ENCODE peak calls at places on chromosomes 12 and 14, in ten cellular contexts. G is endothelial cell; M is Caco-2; V is fibroblast of villous mesenchyme; Y is activated CD8-positive, alpha-beta T cell treated with anti-CD3 and anti-CD28 coated beads for 36 hours; N is H9; H is spleen; Z is fibroblast of mammary gland; I is esophagus squamous epithelium; F is left ventricle myocardium inferior. X is an unnamed sample.

GRCh38 chr12:19539836-19540235 is 100.5 kb downstream of the AEBP2 start:
- DNase-seq in G (no peak), M (no peak), V (peak), Y (no peak), N (no peak), H (no peak), Z (no peak), I (no peak), F (no peak), X (no peak)

GRCh38 chr12:2633176-2633824 is 161.5 kb upstream of the FKBP4 start:
- DNase-seq in G (no peak), M (no peak), V (no peak), Y (no peak), N (no peak), H (peak), Z (no peak), I (no peak), F (no peak), X (no peak)

GRCh38 chr14:31124197-31124596 is 83.4 kb downstream of the HECTD1 start:
- DNase-seq in G (no peak), M (no peak), V (no peak), Y (no peak), N (no peak), H (no peak), Z (no peak), I (no peak), F (no peak), X (no peak)

GRCh38 chr14:61860294-61860918 is 98.2 kb downstream of the SNAPC1 start:
- DNase-seq in G (peak), M (no peak), V (peak), Y (peak), N (peak), H (peak), Z (peak), I (no peak), F (peak), X (no peak)

GRCh38 chr12:123475256-123475703 is 17.3 kb downstream of the SNRNP35 start:
- DNase-seq in G (no peak), M (no peak), V (no peak), Y (no peak), N (no peak), H (no peak), Z (no peak), I (no peak), F (no peak), X (no peak)

GRCh38 chr12:113471619-113472171 is at the start of gene LHX5:
- DNase-seq in G (no peak), M (no peak), V (no peak), Y (no peak), N (peak), H (no peak), Z (peak), I (no peak), F (no peak), X (no peak)

GRCh38 chr12:19937161-19937560 is 431.2 kb upstream of the PDE3A start:
- DNase-seq in G (no peak), M (no peak), V (no peak), Y (no peak), N (no peak), H (no peak), Z (no peak), I (no peak), F (no peak), X (no peak)

GRCh38 chr12:16920451-16920850 is 314.5 kb upstream of the LMO3 start:
- DNase-seq in G (no peak), M (no peak), V (no peak), Y (no peak), N (no peak), H (no peak), Z (no peak), I (no peak), F (no peak), X (no peak)

GRCh38 chr12:69851976-69852375 is 26.9 kb downstream of the MYRFL start:
- DNase-seq in G (no peak), M (no peak), V (no peak), Y (no peak), N (no peak), H (no peak), Z (peak), I (no peak), F (no peak), X (no peak)

GRCh38 chr12:42587564-42588307 is 1.8 kb downstream of the PRICKLE1 start:
- DNase-seq in G (no peak), M (peak), V (no peak), Y (no peak), N (no peak), H (no peak), Z (no peak), I (no peak), F (no peak), X (no peak)

GRCh38 chr12:42584539-42585174 is 4.9 kb downstream of the PRICKLE1 start:
- DNase-seq in G (no peak), M (no peak), V (no peak), Y (no peak), N (no peak), H (no peak), Z (peak), I (no peak), F (no peak), X (no peak)

GRCh38 chr12:42585175-42585845 is 4.2 kb downstream of the PRICKLE1 start:
- DNase-seq in G (no peak), M (no peak), V (no peak), Y (no peak), N (no peak), H (no peak), Z (no peak), I (no peak), F (no peak), X (no peak)

GRCh38 chr12:42585846-42586226 is 3.7 kb downstream of the PRICKLE1 start:
- DNase-seq in G (no peak), M (no peak), V (no peak), Y (no peak), N (no peak), H (no peak), Z (no peak), I (no peak), F (no peak), X (no peak)

DNA sequence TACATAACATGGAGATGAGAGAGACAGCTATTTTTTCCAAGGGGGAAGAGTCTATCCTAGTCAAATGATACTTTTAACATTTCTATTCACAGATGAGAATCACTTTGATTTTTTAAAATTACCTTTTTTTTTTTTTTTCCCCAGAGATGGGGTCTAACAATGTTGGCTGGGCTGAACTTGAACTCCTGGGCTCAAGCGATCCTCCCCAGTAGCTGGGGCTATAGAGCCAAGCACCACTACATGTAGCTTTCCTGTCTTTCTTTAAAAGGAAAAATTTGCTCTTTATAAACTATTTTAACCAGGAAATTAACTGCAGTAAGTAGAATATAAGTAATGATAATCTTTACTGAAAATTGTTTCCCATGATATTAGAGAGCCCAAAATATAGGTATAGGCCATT is 3.3 kb downstream of the PRICKLE1 start:
- DNase-seq in G (no peak), M (no peak), V (no peak), Y (no peak), N (no peak), H (no peak), Z (no peak), I (no peak), F (no peak), X (no peak)
- TF ChIP-seq CTCF in G (no peak), M (no peak), V (no peak), Y (no peak), N (peak), H (no peak), Z (peak), I (no peak), F (no peak), X (peak)

DNA sequence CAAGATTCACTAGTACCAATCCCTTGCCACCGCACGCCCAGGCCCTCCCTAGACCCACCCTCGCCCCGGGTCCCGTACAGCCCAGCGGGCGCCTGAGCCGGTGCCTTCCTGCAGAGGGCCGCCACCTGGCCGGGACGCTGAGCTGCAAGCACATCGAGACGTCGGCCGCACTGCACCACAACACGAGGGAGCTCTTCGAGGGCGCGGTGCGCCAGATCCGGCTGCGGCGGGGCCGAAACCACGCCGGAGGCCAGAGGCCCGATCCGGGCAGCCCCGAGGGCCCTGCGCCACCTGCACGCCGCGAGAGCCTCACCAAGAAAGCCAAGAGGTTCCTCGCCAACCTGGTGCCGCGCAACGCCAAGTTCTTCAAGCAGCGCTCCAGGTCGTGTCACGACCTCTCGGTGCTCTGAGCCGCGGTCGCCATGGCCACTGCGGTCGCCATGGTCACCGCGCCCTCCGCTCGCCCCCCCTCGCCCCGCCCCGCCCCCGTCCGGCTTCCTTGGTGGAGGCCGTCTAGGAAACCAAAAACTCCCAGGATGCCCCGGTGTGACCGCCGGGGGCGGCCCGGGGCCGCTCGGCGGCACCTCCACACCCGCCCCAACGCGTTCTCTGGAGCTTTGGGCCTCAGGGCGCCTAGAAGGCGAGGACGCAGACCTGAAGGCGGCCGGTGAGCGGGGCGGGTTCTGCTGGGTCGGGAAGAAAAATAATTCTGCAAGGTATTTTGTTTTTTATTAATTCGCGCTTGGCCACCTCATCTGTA is 3.7 kb downstream of the REM2 start:
- DNase-seq in G (peak), M (peak), V (peak), Y (peak), N (peak), H (peak), Z (peak), I (no peak), F (peak), X (no peak)
- TF ChIP-seq CTCF in G (no peak), M (peak), V (peak), Y (peak), N (peak), H (peak), Z (no peak), I (no peak), F (peak), X (peak)

DNA sequence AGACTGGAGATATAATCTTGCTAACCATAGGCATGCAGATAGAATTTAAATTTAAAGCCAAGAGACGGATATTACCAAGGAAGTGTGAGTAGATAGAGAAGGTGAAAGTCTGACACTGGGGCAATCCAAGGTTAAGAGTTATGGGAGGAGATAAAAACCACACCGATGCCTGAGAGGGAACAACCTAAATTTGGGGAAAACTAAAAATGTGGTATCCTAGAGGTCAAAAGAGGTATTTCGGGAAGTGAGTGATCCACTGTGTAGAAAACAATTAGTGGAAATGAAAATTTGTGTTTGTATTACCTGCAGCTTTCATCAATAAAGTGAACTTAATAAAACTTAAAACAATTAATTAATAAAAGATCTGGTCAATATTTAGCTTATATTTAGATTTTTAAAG is 269.0 kb upstream of the RPL10L start:
- DNase-seq in G (no peak), M (no peak), V (no peak), Y (no peak), N (no peak), H (no peak), Z (no peak), I (no peak), F (no peak), X (no peak)
- TF ChIP-seq CTCF in G (peak), M (no peak), V (no peak), Y (no peak), N (peak), H (no peak), Z (no peak), I (no peak), F (no peak), X (peak)

GRCh38 chr14:72822946-72823611 is 70.8 kb downstream of the DPF3 start:
- DNase-seq in G (no peak), M (no peak), V (no peak), Y (no peak), N (no peak), H (no peak), Z (no peak), I (no peak), F (peak), X (no peak)

GRCh38 chr14:72824051-72824450 is 69.8 kb downstream of the DPF3 start:
- DNase-seq in G (no peak), M (no peak), V (no peak), Y (no peak), N (no peak), H (no peak), Z (no peak), I (no peak), F (no peak), X (no peak)

GRCh38 chr14:72815459-72815858 is 78.4 kb downstream of the DPF3 start:
- DNase-seq in G (no peak), M (no peak), V (no peak), Y (no peak), N (no peak), H (no peak), Z (no peak), I (no peak), F (no peak), X (no peak)

GRCh38 chr14:72816287-72816686 is 77.6 kb downstream of the DPF3 start:
- DNase-seq in G (no peak), M (no peak), V (no peak), Y (no peak), N (no peak), H (no peak), Z (no peak), I (no peak), F (no peak), X (no peak)

GRCh38 chr14:72818998-72819397 is 74.9 kb downstream of the DPF3 start:
- DNase-seq in G (no peak), M (no peak), V (no peak), Y (no peak), N (no peak), H (no peak), Z (no peak), I (no peak), F (no peak), X (no peak)
- TF ChIP-seq CTCF in G (no peak), M (no peak), V (no peak), Y (no peak), N (no peak), H (no peak), Z (no peak), I (no peak), F (no peak), X (no peak)